ENCODE peak calls at places on chromosome 14, in four cellular contexts. G is heart left ventricle, R is ovary, Z is lower leg skin. V is an unnamed sample.

GRCh38 chr14:77139540-77140342 is 1.9 kb downstream of the ZDHHC22 start:
- DNase-seq in G (no peak), R (no peak), Z (no peak), V (peak; percentile 22)

GRCh38 chr14:81529391-81529790 is 4.3 kb downstream of the SEL1L start:
- DNase-seq in G (no peak), R (no peak), Z (no peak), V (no peak)

GRCh38 chr14:81323621-81324400 is 76.3 kb downstream of the STON2 start:
- DNase-seq in G (no peak), R (no peak), Z (no peak), V (peak; percentile 81)

GRCh38 chr14:71472281-71472960 is 459.8 kb upstream of the RGS6 start:
- DNase-seq in G (no peak), R (no peak), Z (no peak), V (no peak)

GRCh38 chr14:36672095-36672494 is 10.4 kb downstream of the PAX9 start:
- DNase-seq in G (no peak), R (no peak), Z (no peak), V (no peak)

GRCh38 chr14:59126714-59127436 is 61.6 kb upstream of the DAAM1 start:
- DNase-seq in G (peak; percentile 18), R (no peak), Z (no peak), V (no peak)

GRCh38 chr14:60515696-60516284 is 6.8 kb downstream of the SIX6 start:
- DNase-seq in G (no peak), R (no peak), Z (no peak), V (no peak)

GRCh38 chr14:75254381-75254821 is 24.2 kb upstream of the FOS start:
- DNase-seq in G (no peak), R (no peak), Z (peak; percentile 91), V (peak; percentile 90)

GRCh38 chr14:90645842-90646443 is 170.3 kb downstream of the TTC7B start:
- DNase-seq in G (no peak), R (no peak), Z (no peak), V (no peak)

GRCh38 chr14:24079521-24080141 is 8.3 kb downstream of the CPNE6 start:
- DNase-seq in G (no peak), R (no peak), Z (no peak), V (no peak)

GRCh38 chr14:36988568-36988967 is 183.8 kb downstream of the SLC25A21 start:
- DNase-seq in G (no peak), R (no peak), Z (no peak), V (no peak)

GRCh38 chr14:69547701-69548348 is 26.8 kb downstream of the CCDC177 start:
- DNase-seq in G (no peak), R (no peak), Z (no peak), V (no peak)

GRCh38 chr14:85416771-85417170 is 113.2 kb upstream of the FLRT2 start:
- DNase-seq in G (no peak), R (no peak), Z (no peak), V (no peak)

GRCh38 chr14:45082420-45082819 is 1.5 kb upstream of the PRPF39 start:
- DNase-seq in G (no peak), R (no peak), Z (no peak), V (no peak)

GRCh38 chr14:93207468-93208308 is 632 bp downstream of the UBR7 start:
- DNase-seq in G (peak; percentile 66), R (no peak), Z (no peak), V (no peak)

GRCh38 chr14:54794148-54794547 is 108.5 kb downstream of the GCH1 start:
- DNase-seq in G (no peak), R (no peak), Z (peak; percentile 4), V (no peak)

GRCh38 chr14:30521899-30522736 is 36.8 kb upstream of the G2E3 start:
- DNase-seq in G (no peak), R (no peak), Z (no peak), V (no peak)

GRCh38 chr14:32329146-32329545 is at the start of gene AKAP6:
- DNase-seq in G (no peak), R (no peak), Z (no peak), V (no peak)

GRCh38 chr14:80310950-80311349 is 99.6 kb upstream of the DIO2 start:
- DNase-seq in G (peak; percentile 22), R (no peak), Z (no peak), V (no peak)

GRCh38 chr14:84312551-84312950 is 1217.4 kb upstream of the FLRT2 start:
- DNase-seq in G (no peak), R (no peak), Z (no peak), V (no peak)

GRCh38 chr14:77043177-77043983 is 14.9 kb upstream of the IRF2BPL start:
- DNase-seq in G (peak; percentile 72), R (peak; percentile 69), Z (no peak), V (no peak)

GRCh38 chr14:81655423-81656314 is 122.0 kb upstream of the SEL1L start:
- DNase-seq in G (no peak), R (peak; percentile 47), Z (no peak), V (no peak)

GRCh38 chr14:74018029-74018703 is 922 bp downstream of the ENTPD5 start:
- DNase-seq in G (no peak), R (no peak), Z (no peak), V (no peak)

GRCh38 chr14:68621400-68622365 is 171.2 kb downstream of the ZFP36L1 start:
- DNase-seq in G (peak; percentile 61), R (peak; percentile 57), Z (peak; percentile 74), V (no peak)

GRCh38 chr14:59275668-59276067 is 87.2 kb downstream of the DAAM1 start:
- DNase-seq in G (no peak), R (no peak), Z (no peak), V (no peak)

GRCh38 chr14:94998110-94998509 is 159.2 kb downstream of the DICER1 start:
- DNase-seq in G (no peak), R (no peak), Z (no peak), V (no peak)

GRCh38 chr14:29821665-29822429 is 105.8 kb downstream of the PRKD1 start:
- DNase-seq in G (no peak), R (no peak), Z (no peak), V (no peak)

GRCh38 chr14:93430319-93430801 is 379 bp upstream of the UNC79 start:
- DNase-seq in G (no peak), R (no peak), Z (no peak), V (no peak)

GRCh38 chr14:55701638-55702037 is 121.6 kb downstream of the KTN1 start:
- DNase-seq in G (no peak), R (no peak), Z (no peak), V (no peak)

GRCh38 chr14:23670489-23670888 is 34.3 kb downstream of the DHRS2 start:
- DNase-seq in G (no peak), R (no peak), Z (no peak), V (no peak)

GRCh38 chr14:21095430-21096205 is 2.8 kb downstream of the ZNF219 start:
- DNase-seq in G (no peak), R (no peak), Z (no peak), V (no peak)

GRCh38 chr14:85686908-85687307 is 157.0 kb downstream of the FLRT2 start:
- DNase-seq in G (no peak), R (no peak), Z (no peak), V (no peak)

GRCh38 chr14:39946796-39947195 is 514.6 kb upstream of the FBXO33 start:
- DNase-seq in G (no peak), R (no peak), Z (no peak), V (no peak)

GRCh38 chr14:29282169-29282568 is 515.6 kb downstream of the FOXG1 start:
- DNase-seq in G (no peak), R (no peak), Z (no peak), V (no peak)

GRCh38 chr14:96953443-96953842 is 156.3 kb downstream of the VRK1 start:
- DNase-seq in G (no peak), R (no peak), Z (peak; percentile 56), V (no peak)

DNA sequence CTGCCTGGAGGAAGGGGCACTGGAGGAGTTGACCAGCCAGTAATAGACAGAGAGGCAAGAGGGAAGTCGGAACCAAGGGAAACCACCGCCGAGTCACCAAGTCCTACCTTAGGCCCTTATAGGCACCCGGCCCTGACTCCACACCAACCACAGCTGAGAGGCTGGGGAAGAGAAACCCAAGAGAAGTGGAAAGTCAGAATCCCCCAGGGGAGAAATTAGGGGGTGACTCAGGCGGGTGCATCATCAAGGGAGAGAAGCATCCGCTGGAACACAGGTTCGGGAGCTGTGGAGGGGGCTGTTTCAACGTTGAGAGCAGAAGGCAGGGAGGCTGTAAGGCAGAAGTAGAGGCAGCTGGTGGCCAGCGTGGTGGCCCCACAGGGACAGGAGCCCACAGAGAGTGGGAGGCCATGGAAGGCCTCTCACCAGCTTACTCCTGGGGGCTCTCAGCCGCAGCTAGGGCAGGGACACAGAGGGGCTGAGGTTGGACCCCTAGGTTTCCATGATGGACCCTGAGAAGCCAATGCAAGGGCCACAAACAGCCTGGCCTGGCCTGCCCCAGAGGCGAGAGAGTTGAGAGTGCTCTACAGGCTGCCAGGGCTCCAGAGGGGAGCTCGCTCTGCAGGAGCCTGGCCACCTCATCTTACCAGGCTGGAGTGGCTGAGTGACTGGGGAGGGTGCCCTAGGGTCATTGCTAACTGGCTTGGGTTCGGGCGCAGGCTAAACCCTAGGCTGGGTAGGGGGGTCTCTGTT is 1.4 kb upstream of the TRMT61A start:
- DNase-seq in G (no peak), R (no peak), Z (no peak), V (peak; percentile 24)
- H3K4me3 ChIP-seq in G (no peak overlapping the region), R (no peak overlapping the region), Z (no peak overlapping the region), V (peak overlapping the region; percentile 84)

GRCh38 chr14:51239813-51240803 is at the start of gene TMX1:
- DNase-seq in G (peak; percentile 95), R (peak; percentile 95), Z (peak; percentile 98), V (peak; percentile 95)
- TF ChIP-seq POLR2A in G (no peak), R (peak; percentile 73), Z (no peak), V (peak; percentile 92)

DNA sequence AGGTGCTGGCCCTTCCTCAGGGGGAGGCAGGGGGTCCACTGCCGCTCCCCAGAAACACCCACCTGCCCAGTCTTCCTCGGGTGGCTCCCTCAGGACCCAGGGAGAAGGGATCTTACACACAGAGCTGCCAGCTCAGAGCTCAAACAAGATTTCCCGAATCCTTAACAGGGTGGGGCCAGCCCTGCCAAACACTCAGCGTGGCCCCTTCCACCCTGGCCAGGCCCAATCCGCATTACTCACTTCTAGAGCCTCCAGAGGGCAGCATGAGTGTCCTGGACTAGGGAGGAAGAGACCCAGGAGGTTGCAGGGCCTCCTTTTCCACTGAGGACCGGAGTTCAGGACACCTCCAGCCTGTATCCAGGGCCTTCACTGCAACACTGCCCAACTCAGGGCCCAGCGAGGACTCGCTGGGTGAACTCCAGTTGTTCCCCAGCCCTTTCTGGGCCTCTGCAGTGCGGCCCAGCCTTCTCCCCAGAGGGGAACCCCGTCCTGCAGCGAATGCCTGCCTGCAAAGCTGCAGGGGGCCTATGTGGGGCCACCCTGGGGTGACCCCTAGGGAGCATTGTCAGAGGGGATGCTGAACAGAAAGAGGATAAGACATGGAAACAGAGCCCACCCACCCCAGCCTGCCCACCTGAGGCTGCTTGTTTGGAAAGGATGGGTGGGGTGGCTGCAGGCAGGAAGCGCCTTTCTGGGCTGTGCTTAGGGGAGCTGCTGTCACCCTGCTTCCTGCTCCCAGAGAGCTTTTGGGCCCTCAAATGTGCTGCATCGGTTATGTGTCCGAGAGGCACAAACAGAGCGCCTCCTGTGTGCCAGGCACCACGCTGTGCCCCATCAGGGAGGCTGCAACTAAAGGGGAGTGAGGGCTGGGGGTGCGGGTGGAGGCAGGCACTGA is 43.8 kb downstream of the CCNK start:
- DNase-seq in G (no peak), R (no peak), Z (no peak), V (peak; percentile 38)
- TF ChIP-seq CTCF in G (peak; percentile 25), R (no peak), Z (no peak), V (no peak)

DNA sequence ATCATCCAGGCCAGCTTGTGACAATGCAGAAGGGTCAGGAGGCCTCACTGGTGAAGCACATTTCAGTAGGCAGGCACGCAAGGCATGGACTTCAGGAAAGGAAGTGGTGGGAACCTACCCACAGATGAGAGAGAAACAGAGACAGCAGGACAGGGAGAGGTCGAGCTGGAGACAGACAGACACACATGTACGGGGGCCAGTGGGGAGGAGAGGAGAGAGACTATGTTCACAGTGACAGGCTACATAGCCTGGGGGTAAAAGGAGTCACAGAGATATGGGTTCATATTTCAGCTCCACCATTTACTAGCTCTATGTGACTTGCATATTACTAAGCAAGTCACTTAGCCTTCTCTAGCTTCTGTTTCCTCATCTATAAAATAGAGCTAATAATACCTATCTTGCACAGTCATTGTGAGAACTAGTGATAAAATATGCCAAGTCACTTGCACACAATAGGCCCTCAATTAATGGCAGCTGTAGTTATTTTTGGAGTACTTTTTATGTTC is 91.1 kb upstream of the FUT8 start:
- DNase-seq in G (no peak), R (no peak), Z (no peak), V (no peak)
- H3K4me3 ChIP-seq in G (no peak overlapping the region), R (no peak overlapping the region), Z (no peak overlapping the region), V (no peak overlapping the region)